ENCODE peak calls at places on chromosome 9, in ten cellular contexts. H is neuronal stem cell, E is Karpas-422, Z is bronchial epithelial cell, R is RWPE2, A is neural progenitor cell, S is adipocyte, J is lung, I is BJ, B is left lung. P is an unnamed sample.

GRCh38 chr9:27888661-27889295 is 315.5 kb upstream of the C9orf72 start:
- DNase-seq in S (no peak), A (no peak), R (no peak), J (no peak), B (peak; percentile 70), E (peak; percentile 80), Z (peak; percentile 54), H (no peak), I (no peak), P (peak; percentile 44)

GRCh38 chr9:18061332-18061731 is 412.6 kb upstream of the ADAMTSL1 start:
- DNase-seq in J (no peak), R (no peak), S (no peak), Z (no peak), I (no peak), A (no peak), H (no peak), E (no peak), B (no peak), P (no peak)

GRCh38 chr9:132616725-132617124 is 34.3 kb downstream of the BARHL1 start:
- DNase-seq in Z (no peak), S (no peak), E (no peak), B (no peak), A (no peak), H (no peak), J (no peak), R (no peak), I (no peak), P (no peak)

GRCh38 chr9:117779760-117780159 is 75.6 kb downstream of the TLR4 start:
- DNase-seq in B (no peak), S (no peak), A (peak; percentile 12), H (no peak), Z (no peak), J (no peak), E (no peak), R (no peak), I (no peak), P (no peak)

GRCh38 chr9:100229561-100229960 is 123.2 kb downstream of the TEX10 start:
- DNase-seq in B (no peak), E (no peak), S (no peak), I (no peak), Z (no peak), R (no peak), J (no peak), A (no peak), H (no peak), P (no peak)

GRCh38 chr9:69835412-69836080 is 14.9 kb downstream of the CFAP95 start:
- DNase-seq in S (no peak), E (no peak), A (no peak), Z (no peak), J (no peak), R (no peak), I (no peak), B (no peak), H (no peak), P (no peak)

GRCh38 chr9:29285818-29286217 is 1712.5 kb upstream of the C9orf72 start:
- DNase-seq in E (no peak), S (no peak), B (no peak), J (no peak), I (no peak), Z (peak; percentile 10), R (no peak), A (peak; percentile 23), H (no peak), P (peak; percentile 2)

GRCh38 chr9:20729545-20729944 is 45.5 kb downstream of the FOCAD start:
- DNase-seq in R (no peak), S (peak; percentile 13), Z (peak; percentile 66), H (no peak), J (no peak), B (no peak), E (no peak), I (no peak), A (no peak), P (no peak)

GRCh38 chr9:107178302-107178701 is 104.8 kb upstream of the RAD23B start:
- DNase-seq in E (no peak), A (no peak), H (no peak), I (no peak), J (no peak), Z (peak; percentile 7), B (no peak), S (no peak), R (no peak), P (no peak)

GRCh38 chr9:114811969-114812636 is 6.3 kb upstream of the TNFSF15 start:
- DNase-seq in B (no peak), R (no peak), H (no peak), J (no peak), A (no peak), Z (no peak), E (peak; percentile 59), I (no peak), S (no peak), P (no peak)

GRCh38 chr9:69122391-69123141 is 51.5 kb upstream of the TJP2 start:
- DNase-seq in S (peak; percentile 80), B (no peak), Z (peak; percentile 78), H (peak; percentile 38), A (peak; percentile 53), R (no peak), I (no peak), E (no peak), J (peak; percentile 80), P (peak; percentile 54)

GRCh38 chr9:101561740-101562139 is 28.1 kb downstream of the RNF20 start:
- DNase-seq in H (no peak), B (no peak), S (no peak), R (no peak), Z (no peak), J (no peak), I (no peak), E (no peak), A (no peak), P (no peak)

DNA sequence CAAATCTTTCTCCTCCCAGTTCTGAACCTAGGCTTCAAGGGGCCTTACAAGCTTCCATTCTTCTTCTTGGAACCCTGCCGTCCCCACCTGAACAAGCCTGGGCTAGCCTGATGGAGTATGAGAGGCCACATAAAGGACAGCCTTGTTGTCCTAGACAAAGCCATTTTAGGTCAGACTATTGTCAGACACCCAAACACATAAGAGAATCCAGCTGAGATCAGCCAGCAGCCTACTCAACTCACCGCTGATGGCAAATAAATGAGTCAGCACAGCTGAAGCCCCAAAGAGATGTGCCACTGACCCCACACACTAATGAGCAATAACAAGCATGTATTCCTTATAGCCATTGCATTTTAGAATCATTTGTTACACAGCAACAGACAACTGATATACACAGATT is 33.8 kb downstream of the SVEP1 start:
- DNase-seq in Z (peak; percentile 17), S (no peak), A (peak; percentile 2), R (no peak), E (no peak), H (no peak), J (no peak), B (no peak), I (no peak), P (no peak)
- H3K36me3 ChIP-seq in Z (no peaks in the 10 kb centered on the region), S (peaks cover 78% of the 10 kb centered on the region), A (no peaks in the 10 kb centered on the region), R (no peaks in the 10 kb centered on the region), E (no peaks in the 10 kb centered on the region), H (no peaks in the 10 kb centered on the region), J (no peaks in the 10 kb centered on the region), B (no peaks in the 10 kb centered on the region), I (peaks cover 13% of the 10 kb centered on the region), P (no peaks in the 10 kb centered on the region)

GRCh38 chr9:122221223-122221811 is 7.4 kb downstream of the LHX6 start:
- DNase-seq in H (no peak), E (no peak), Z (no peak), B (no peak), A (peak; percentile 64), R (no peak), S (no peak), I (no peak), J (no peak), P (peak; percentile 90)

GRCh38 chr9:122218885-122219855 is 9.6 kb downstream of the LHX6 start:
- DNase-seq in B (no peak), Z (no peak), H (no peak), A (peak; percentile 68), I (no peak), S (no peak), E (no peak), J (no peak), R (no peak), P (peak; percentile 79)

GRCh38 chr9:122220673-122221222 is 8.0 kb downstream of the LHX6 start:
- DNase-seq in B (no peak), Z (no peak), J (no peak), R (no peak), S (no peak), I (no peak), E (no peak), A (peak; percentile 33), H (no peak), P (no peak)

GRCh38 chr9:122218070-122218884 is 10.5 kb downstream of the LHX6 start:
- DNase-seq in E (no peak), I (no peak), Z (peak; percentile 19), S (no peak), H (no peak), A (no peak), R (no peak), B (no peak), J (no peak), P (peak; percentile 53)

GRCh38 chr9:122219856-122220672 is 8.7 kb downstream of the LHX6 start:
- DNase-seq in Z (no peak), J (no peak), S (no peak), E (no peak), R (no peak), A (peak; percentile 63), H (no peak), B (no peak), I (no peak), P (peak; percentile 61)
- H3K4me3 ChIP-seq in Z (no peak overlapping the region), J (no peak overlapping the region), S (peak overlapping the region; percentile 44), E (no peak overlapping the region), R (no peak overlapping the region), A (peak overlapping the region; percentile 36), H (no peak overlapping the region), B (no peak overlapping the region), I (no peak overlapping the region), P (peak overlapping the region; percentile 35)

DNA sequence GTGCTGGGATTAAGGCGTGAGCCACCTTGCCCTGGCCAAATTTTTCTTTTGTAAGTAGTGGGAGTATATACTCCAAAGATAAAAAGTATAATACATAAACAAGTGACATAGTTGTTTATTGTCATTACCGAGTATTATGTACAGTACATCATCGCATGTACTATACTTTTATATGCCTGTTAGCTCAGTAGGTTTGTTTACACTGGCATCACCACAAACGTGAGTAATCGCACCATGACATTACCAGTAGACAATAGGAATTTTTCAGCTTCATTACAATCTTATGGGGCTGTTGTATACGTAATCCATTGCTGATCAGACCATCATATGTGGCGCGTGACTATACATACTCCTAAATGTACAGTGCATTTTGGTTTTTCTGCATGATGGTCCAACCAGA is 9.8 kb downstream of the SECISBP2 start:
- DNase-seq in A (no peak), R (no peak), S (no peak), Z (peak; percentile 26), E (no peak), B (no peak), I (no peak), H (no peak), J (no peak), P (no peak)
- H3K27me3 ChIP-seq in A (no peaks in the 10 kb centered on the region), R (no peaks in the 10 kb centered on the region), S (no peaks in the 10 kb centered on the region), Z (no peaks in the 10 kb centered on the region), E (no peaks in the 10 kb centered on the region), B (no peaks in the 10 kb centered on the region), I (no peaks in the 10 kb centered on the region), H (no peaks in the 10 kb centered on the region), J (no peaks in the 10 kb centered on the region), P (no peaks in the 10 kb centered on the region)

GRCh38 chr9:116468369-116468768 is 218.7 kb upstream of the TRIM32 start:
- DNase-seq in B (no peak), H (no peak), A (no peak), I (no peak), E (no peak), R (no peak), J (no peak), Z (no peak), S (no peak), P (no peak)
- H3K36me3 ChIP-seq in B (no peaks in the 10 kb centered on the region), H (no peaks in the 10 kb centered on the region), A (no peaks in the 10 kb centered on the region), I (no peaks in the 10 kb centered on the region), E (no peaks in the 10 kb centered on the region), R (no peaks in the 10 kb centered on the region), J (no peaks in the 10 kb centered on the region), Z (no peaks in the 10 kb centered on the region), S (no peaks in the 10 kb centered on the region), P (no peaks in the 10 kb centered on the region)

P was measured in H7.